ENCODE peak calls at places on chromosomes 12 and 14, in ten cellular contexts. B is H7, E is naive B cell, G is memory B cell, T is Calu3, W is LoVo, J is H9, N is heart right ventricle, Q is NCI-H1694 treated with DMSO at 0.1 percent for 48 hours, Z is left colon. Y is an unnamed sample.

GRCh38 chr12:88207921-88208640 is 66.0 kb downstream of the TMTC3 start:
- DNase-seq in G (no peak), E (no peak), W (no peak), N (no peak), Z (no peak), T (no peak), Q (no peak), J (no peak), B (no peak), Y (no peak)

GRCh38 chr12:97404549-97404948 is 58.1 kb upstream of the RMST start:
- DNase-seq in G (peak), B (peak), N (no peak), E (peak), W (peak), T (peak), J (peak), Z (no peak), Q (peak), Y (peak)

GRCh38 chr14:73761621-73762355 is 47.6 kb upstream of the PNMA1 start:
- DNase-seq in Q (no peak), W (no peak), J (no peak), G (no peak), Z (no peak), N (no peak), E (no peak), B (no peak), T (no peak), Y (no peak)

GRCh38 chr14:21219561-21220111 is 49.6 kb downstream of the HNRNPC start:
- DNase-seq in Z (no peak), J (no peak), B (no peak), E (no peak), W (no peak), N (no peak), Q (no peak), T (no peak), G (no peak), Y (no peak)

GRCh38 chr14:87013583-87013982 is 979.4 kb downstream of the GALC start:
- DNase-seq in G (no peak), E (no peak), Q (no peak), J (no peak), W (no peak), T (no peak), N (no peak), Z (no peak), B (no peak), Y (no peak)

GRCh38 chr12:118188690-118189371 is 52.9 kb downstream of the PEBP1 start:
- DNase-seq in B (no peak), J (no peak), N (peak), T (no peak), E (no peak), Z (peak), Q (peak), G (no peak), W (no peak), Y (peak)

GRCh38 chr14:54567224-54567633 is 301 bp downstream of the SAMD4A start:
- DNase-seq in J (peak), N (no peak), Q (no peak), E (no peak), Z (no peak), B (peak), G (peak), T (peak), W (no peak), Y (no peak)

GRCh38 chr12:122951406-122951805 is 14.9 kb downstream of the ABCB9 start:
- DNase-seq in J (no peak), G (no peak), N (no peak), B (no peak), E (no peak), Q (no peak), W (peak), Z (peak), T (peak), Y (no peak)

GRCh38 chr14:73753887-73754880 is 40.0 kb upstream of the PNMA1 start:
- DNase-seq in J (peak), T (no peak), Q (no peak), E (peak), B (no peak), N (no peak), G (peak), W (peak), Z (peak), Y (no peak)

GRCh38 chr12:2547273-2548044 is 247.3 kb upstream of the FKBP4 start:
- DNase-seq in J (no peak), E (no peak), T (no peak), N (no peak), Z (no peak), G (no peak), B (no peak), Q (no peak), W (no peak), Y (no peak)

GRCh38 chr14:21019377-21019776 is 5.5 kb downstream of the NDRG2 start:
- DNase-seq in Q (no peak), J (no peak), T (no peak), B (no peak), Z (no peak), N (no peak), E (no peak), W (no peak), G (no peak), Y (no peak)

GRCh38 chr12:132285311-132285741 is 44.1 kb downstream of the GALNT9 start:
- DNase-seq in Q (no peak), W (peak), J (no peak), N (no peak), B (peak), Z (no peak), E (no peak), T (no peak), G (no peak), Y (no peak)

GRCh38 chr14:66038214-66038977 is 447.8 kb upstream of the CCDC196 start:
- DNase-seq in N (no peak), E (no peak), W (no peak), J (no peak), B (peak), Q (no peak), G (no peak), T (peak), Z (no peak), Y (no peak)

GRCh38 chr12:121626853-121627623 is 708 bp downstream of the ORAI1 start:
- DNase-seq in G (peak), W (peak), T (peak), B (peak), J (peak), Z (peak), Q (no peak), E (peak), N (peak), Y (peak)

GRCh38 chr12:124683330-124683662 is 115.9 kb upstream of the NCOR2 start:
- DNase-seq in T (peak), N (no peak), B (no peak), E (no peak), W (peak), Z (no peak), Q (no peak), G (no peak), J (peak), Y (no peak)

GRCh38 chr12:2498961-2499500 is 295.7 kb upstream of the FKBP4 start:
- DNase-seq in E (no peak), T (no peak), Z (peak), W (no peak), N (no peak), Q (no peak), B (no peak), J (no peak), G (no peak), Y (peak)

GRCh38 chr14:102275866-102276265 is 29.1 kb downstream of the MOK start:
- DNase-seq in Q (no peak), B (no peak), G (no peak), T (no peak), W (no peak), Z (no peak), J (no peak), E (no peak), N (no peak), Y (no peak)

GRCh38 chr14:73809386-73809785 is 42.2 kb upstream of the PTGR2 start:
- DNase-seq in B (peak), W (no peak), Z (no peak), Q (peak), N (no peak), E (no peak), T (no peak), J (no peak), G (no peak), Y (no peak)

GRCh38 chr12:109109756-109110350 is 6.5 kb upstream of the ACACB start:
- DNase-seq in B (no peak), E (no peak), W (no peak), Z (no peak), J (no peak), G (no peak), Q (no peak), N (no peak), T (no peak), Y (no peak)